ENCODE peak calls at places on chromosomes 11 and 22, in six cellular contexts. One of them, this sample, is unnamed.

GRCh38 chr11:39239553-39239952 is 2219.9 kb downstream of the LRRC4C start:
- DNase-seq in COR-L47: no peak
- DNase-seq in Calu3: no peak
- DNase-seq in stimulated activated CD4-positive, alpha-beta T cell treated with anti-CD3 and anti-CD28 coated beads, Interleukin-12 subunit alpha, Interleukin-12 subunit beta, amount 100 ng/mL, for 48 hours: no peak
- DNase-seq in fibroblast of the aortic adventitia: no peak
- DNase-seq in T-cell: no peak
- DNase-seq in this sample: no peak

GRCh38 chr11:73322111-73322985 is 14.3 kb downstream of the ARHGEF17 start:
- DNase-seq in T-cell: no peak
- DNase-seq in COR-L47: no peak
- DNase-seq in stimulated activated CD4-positive, alpha-beta T cell treated with anti-CD3 and anti-CD28 coated beads, Interleukin-12 subunit alpha, Interleukin-12 subunit beta, amount 100 ng/mL, for 48 hours: no peak
- DNase-seq in fibroblast of the aortic adventitia: no peak
- DNase-seq in Calu3: no peak
- DNase-seq in this sample: no peak

GRCh38 chr11:45109400-45109799 is 37.0 kb upstream of the PRDM11 start:
- DNase-seq in fibroblast of the aortic adventitia: no peak
- DNase-seq in stimulated activated CD4-positive, alpha-beta T cell treated with anti-CD3 and anti-CD28 coated beads, Interleukin-12 subunit alpha, Interleukin-12 subunit beta, amount 100 ng/mL, for 48 hours: no peak
- DNase-seq in Calu3: no peak
- DNase-seq in COR-L47: no peak
- DNase-seq in T-cell: no peak
- DNase-seq in this sample: no peak

GRCh38 chr11:94128171-94128745 is 383 bp upstream of the PANX1 start:
- DNase-seq in T-cell: no peak
- DNase-seq in stimulated activated CD4-positive, alpha-beta T cell treated with anti-CD3 and anti-CD28 coated beads, Interleukin-12 subunit alpha, Interleukin-12 subunit beta, amount 100 ng/mL, for 48 hours: no peak
- DNase-seq in fibroblast of the aortic adventitia: peak; percentile 31
- DNase-seq in COR-L47: peak; percentile 40
- DNase-seq in Calu3: no peak
- DNase-seq in this sample: no peak

GRCh38 chr11:95229199-95230053 is 1.6 kb downstream of the SESN3 start:
- DNase-seq in fibroblast of the aortic adventitia: peak; percentile 53
- DNase-seq in T-cell: no peak
- DNase-seq in COR-L47: no peak
- DNase-seq in Calu3: no peak
- DNase-seq in stimulated activated CD4-positive, alpha-beta T cell treated with anti-CD3 and anti-CD28 coated beads, Interleukin-12 subunit alpha, Interleukin-12 subunit beta, amount 100 ng/mL, for 48 hours: no peak
- DNase-seq in this sample: no peak

GRCh38 chr11:33018005-33018404 is 2.3 kb downstream of the DEPDC7 start:
- DNase-seq in stimulated activated CD4-positive, alpha-beta T cell treated with anti-CD3 and anti-CD28 coated beads, Interleukin-12 subunit alpha, Interleukin-12 subunit beta, amount 100 ng/mL, for 48 hours: no peak
- DNase-seq in COR-L47: no peak
- DNase-seq in fibroblast of the aortic adventitia: no peak
- DNase-seq in T-cell: no peak
- DNase-seq in Calu3: no peak
- DNase-seq in this sample: no peak

GRCh38 chr22:44698531-44699421 is 3.2 kb upstream of the PRR5 start:
- DNase-seq in COR-L47: no peak
- DNase-seq in T-cell: no peak
- DNase-seq in Calu3: no peak
- DNase-seq in fibroblast of the aortic adventitia: peak; percentile 97
- DNase-seq in stimulated activated CD4-positive, alpha-beta T cell treated with anti-CD3 and anti-CD28 coated beads, Interleukin-12 subunit alpha, Interleukin-12 subunit beta, amount 100 ng/mL, for 48 hours: no peak
- DNase-seq in this sample: no peak

GRCh38 chr11:126140106-126140931 is 71.1 kb downstream of the RPUSD4 start:
- DNase-seq in T-cell: no peak
- DNase-seq in COR-L47: no peak
- DNase-seq in Calu3: no peak
- DNase-seq in stimulated activated CD4-positive, alpha-beta T cell treated with anti-CD3 and anti-CD28 coated beads, Interleukin-12 subunit alpha, Interleukin-12 subunit beta, amount 100 ng/mL, for 48 hours: no peak
- DNase-seq in fibroblast of the aortic adventitia: peak; percentile 79
- DNase-seq in this sample: no peak

GRCh38 chr11:66126808-66127555 is 56.9 kb downstream of the PACS1 start:
- DNase-seq in Calu3: no peak
- DNase-seq in COR-L47: no peak
- DNase-seq in stimulated activated CD4-positive, alpha-beta T cell treated with anti-CD3 and anti-CD28 coated beads, Interleukin-12 subunit alpha, Interleukin-12 subunit beta, amount 100 ng/mL, for 48 hours: peak; percentile 47
- DNase-seq in T-cell: peak; percentile 55
- DNase-seq in fibroblast of the aortic adventitia: peak; percentile 82
- DNase-seq in this sample: no peak

GRCh38 chr11:11044137-11044855 is 186.4 kb upstream of the ZBED5 start:
- DNase-seq in COR-L47: no peak
- DNase-seq in stimulated activated CD4-positive, alpha-beta T cell treated with anti-CD3 and anti-CD28 coated beads, Interleukin-12 subunit alpha, Interleukin-12 subunit beta, amount 100 ng/mL, for 48 hours: no peak
- DNase-seq in fibroblast of the aortic adventitia: no peak
- DNase-seq in Calu3: no peak
- DNase-seq in T-cell: no peak
- DNase-seq in this sample: no peak

GRCh38 chr22:47434336-47435203 is 672.1 kb downstream of the TBC1D22A start:
- DNase-seq in T-cell: no peak
- DNase-seq in COR-L47: no peak
- DNase-seq in stimulated activated CD4-positive, alpha-beta T cell treated with anti-CD3 and anti-CD28 coated beads, Interleukin-12 subunit alpha, Interleukin-12 subunit beta, amount 100 ng/mL, for 48 hours: no peak
- DNase-seq in fibroblast of the aortic adventitia: no peak
- DNase-seq in Calu3: no peak
- DNase-seq in this sample: no peak

GRCh38 chr22:46942816-46943783 is 180.7 kb downstream of the TBC1D22A start:
- DNase-seq in Calu3: no peak
- DNase-seq in fibroblast of the aortic adventitia: no peak
- DNase-seq in COR-L47: no peak
- DNase-seq in T-cell: no peak
- DNase-seq in stimulated activated CD4-positive, alpha-beta T cell treated with anti-CD3 and anti-CD28 coated beads, Interleukin-12 subunit alpha, Interleukin-12 subunit beta, amount 100 ng/mL, for 48 hours: no peak
- DNase-seq in this sample: no peak

GRCh38 chr11:64866173-64866491 is 12.3 kb downstream of the EHD1 start:
- DNase-seq in Calu3: no peak
- DNase-seq in T-cell: no peak
- DNase-seq in stimulated activated CD4-positive, alpha-beta T cell treated with anti-CD3 and anti-CD28 coated beads, Interleukin-12 subunit alpha, Interleukin-12 subunit beta, amount 100 ng/mL, for 48 hours: no peak
- DNase-seq in COR-L47: no peak
- DNase-seq in fibroblast of the aortic adventitia: no peak
- DNase-seq in this sample: no peak

GRCh38 chr11:120391297-120391696 is 55.1 kb downstream of the ARHGEF12 start:
- DNase-seq in T-cell: no peak
- DNase-seq in Calu3: peak; percentile 9
- DNase-seq in stimulated activated CD4-positive, alpha-beta T cell treated with anti-CD3 and anti-CD28 coated beads, Interleukin-12 subunit alpha, Interleukin-12 subunit beta, amount 100 ng/mL, for 48 hours: no peak
- DNase-seq in fibroblast of the aortic adventitia: no peak
- DNase-seq in COR-L47: no peak
- DNase-seq in this sample: no peak

GRCh38 chr11:14012836-14013235 is 50.3 kb downstream of the SPON1 start:
- DNase-seq in stimulated activated CD4-positive, alpha-beta T cell treated with anti-CD3 and anti-CD28 coated beads, Interleukin-12 subunit alpha, Interleukin-12 subunit beta, amount 100 ng/mL, for 48 hours: no peak
- DNase-seq in fibroblast of the aortic adventitia: peak; percentile 27
- DNase-seq in T-cell: no peak
- DNase-seq in COR-L47: no peak
- DNase-seq in Calu3: no peak
- DNase-seq in this sample: no peak

GRCh38 chr11:59849129-59849528 is 3.8 kb upstream of the CBLIF start:
- DNase-seq in Calu3: peak; percentile 68
- DNase-seq in T-cell: no peak
- DNase-seq in stimulated activated CD4-positive, alpha-beta T cell treated with anti-CD3 and anti-CD28 coated beads, Interleukin-12 subunit alpha, Interleukin-12 subunit beta, amount 100 ng/mL, for 48 hours: no peak
- DNase-seq in fibroblast of the aortic adventitia: no peak
- DNase-seq in COR-L47: no peak
- DNase-seq in this sample: no peak

GRCh38 chr11:70481625-70482528 is 83.5 kb downstream of the CTTN start:
- DNase-seq in T-cell: no peak
- DNase-seq in fibroblast of the aortic adventitia: peak; percentile 69
- DNase-seq in COR-L47: no peak
- DNase-seq in stimulated activated CD4-positive, alpha-beta T cell treated with anti-CD3 and anti-CD28 coated beads, Interleukin-12 subunit alpha, Interleukin-12 subunit beta, amount 100 ng/mL, for 48 hours: no peak
- DNase-seq in Calu3: peak; percentile 81
- DNase-seq in this sample: no peak

GRCh38 chr11:69704508-69705245 is 855 bp upstream of the FGF19 start:
- DNase-seq in COR-L47: peak; percentile 53
- DNase-seq in stimulated activated CD4-positive, alpha-beta T cell treated with anti-CD3 and anti-CD28 coated beads, Interleukin-12 subunit alpha, Interleukin-12 subunit beta, amount 100 ng/mL, for 48 hours: no peak
- DNase-seq in fibroblast of the aortic adventitia: no peak
- DNase-seq in Calu3: peak; percentile 30
- DNase-seq in T-cell: no peak
- DNase-seq in this sample: no peak

GRCh38 chr22:30823015-30823370 is 128.3 kb downstream of the OSBP2 start:
- DNase-seq in COR-L47: no peak
- DNase-seq in Calu3: no peak
- DNase-seq in fibroblast of the aortic adventitia: no peak
- DNase-seq in stimulated activated CD4-positive, alpha-beta T cell treated with anti-CD3 and anti-CD28 coated beads, Interleukin-12 subunit alpha, Interleukin-12 subunit beta, amount 100 ng/mL, for 48 hours: no peak
- DNase-seq in T-cell: no peak
- DNase-seq in this sample: no peak

GRCh38 chr11:122032317-122032716 is 83.7 kb downstream of the BLID start:
- DNase-seq in Calu3: no peak
- DNase-seq in stimulated activated CD4-positive, alpha-beta T cell treated with anti-CD3 and anti-CD28 coated beads, Interleukin-12 subunit alpha, Interleukin-12 subunit beta, amount 100 ng/mL, for 48 hours: no peak
- DNase-seq in COR-L47: no peak
- DNase-seq in fibroblast of the aortic adventitia: peak; percentile 99
- DNase-seq in T-cell: no peak
- DNase-seq in this sample: no peak

GRCh38 chr22:29816539-29816938 is 21.5 kb downstream of the ASCC2 start:
- DNase-seq in stimulated activated CD4-positive, alpha-beta T cell treated with anti-CD3 and anti-CD28 coated beads, Interleukin-12 subunit alpha, Interleukin-12 subunit beta, amount 100 ng/mL, for 48 hours: no peak
- DNase-seq in Calu3: no peak
- DNase-seq in fibroblast of the aortic adventitia: peak; percentile 40
- DNase-seq in T-cell: no peak
- DNase-seq in COR-L47: no peak
- DNase-seq in this sample: no peak

This sample was measured in NCI-H774.